ENCODE peak calls at places on chromosomes 7 and 10, in four cellular contexts. Y is left lung, A is PC-9, U is body of pancreas. M is an unnamed sample.

GRCh38 chr7:101690061-101690460 is 61.0 kb upstream of the MYL10 start:
- DNase-seq in Y (no peak), A (no peak), U (no peak), M (no peak)

GRCh38 chr10:117804470-117805011 is 242.2 kb downstream of the RAB11FIP2 start:
- DNase-seq in Y (no peak), A (no peak), U (no peak), M (no peak)

GRCh38 chr10:77290528-77291155 is 347.0 kb downstream of the KCNMA1 start:
- DNase-seq in Y (no peak), A (peak; percentile 39), U (no peak), M (no peak)

GRCh38 chr7:2478800-2479199 is 2.6 kb upstream of the GRIFIN start:
- DNase-seq in Y (peak; percentile 76), A (no peak), U (no peak), M (no peak)

GRCh38 chr7:13830604-13830915 is 158.9 kb downstream of the ETV1 start:
- DNase-seq in Y (no peak), A (no peak), U (no peak), M (no peak)

GRCh38 chr7:120677535-120677934 is 180.4 kb downstream of the TSPAN12 start:
- DNase-seq in Y (no peak), A (no peak), U (no peak), M (no peak)

GRCh38 chr7:68684246-68684850 is 913.9 kb upstream of the AUTS2 start:
- DNase-seq in Y (no peak), A (no peak), U (no peak), M (no peak)

GRCh38 chr7:20651960-20652544 is 36.6 kb downstream of the ABCB5 start:
- DNase-seq in Y (no peak), A (no peak), U (no peak), M (no peak)

GRCh38 chr10:87918254-87918859 is 54.9 kb downstream of the PTEN start:
- DNase-seq in Y (no peak), A (no peak), U (no peak), M (no peak)

GRCh38 chr7:1675036-1675671 is 5.1 kb downstream of the ELFN1 start:
- DNase-seq in Y (peak; percentile 76), A (no peak), U (peak; percentile 9), M (no peak)

GRCh38 chr10:26801274-26801673 is 59.5 kb downstream of the ABI1 start:
- DNase-seq in Y (no peak), A (no peak), U (no peak), M (no peak)

GRCh38 chr10:133167693-133168616 is 7.9 kb downstream of the KNDC1 start:
- DNase-seq in Y (peak; percentile 55), A (no peak), U (no peak), M (no peak)

GRCh38 chr7:157715938-157716280 is 379.1 kb downstream of the DNAJB6 start:
- DNase-seq in Y (no peak), A (no peak), U (no peak), M (no peak)

GRCh38 chr7:128352138-128352537 is 8.4 kb upstream of the RBM28 start:
- DNase-seq in Y (peak; percentile 89), A (no peak), U (peak; percentile 62), M (no peak)

GRCh38 chr10:116756277-116756676 is 13.9 kb upstream of the HSPA12A start:
- DNase-seq in Y (no peak), A (no peak), U (no peak), M (no peak)

GRCh38 chr10:132111871-132112341 is 46.2 kb downstream of the JAKMIP3 start:
- DNase-seq in Y (peak; percentile 77), A (no peak), U (no peak), M (no peak)

DNA sequence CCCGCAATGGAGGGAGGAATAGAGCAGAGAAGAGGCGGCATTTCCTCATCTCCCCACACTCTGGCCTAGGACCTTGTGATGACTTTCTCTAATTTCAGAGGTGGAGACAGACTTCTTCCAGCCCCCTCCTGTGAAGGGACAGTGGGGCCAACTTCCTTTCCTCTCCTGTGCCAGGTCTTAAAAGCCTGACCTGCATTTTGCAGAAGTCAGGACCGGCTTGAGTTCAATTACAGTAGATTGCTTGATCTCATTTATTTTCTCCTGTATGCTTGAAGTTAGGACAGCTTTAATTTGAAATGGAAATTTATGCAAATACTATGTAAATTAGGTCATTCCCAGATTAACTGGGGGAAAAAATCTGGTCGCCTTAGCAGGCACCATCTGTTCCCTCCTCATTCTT is 57.1 kb downstream of the SYPL1 start:
- DNase-seq in Y (no peak), A (no peak), U (no peak), M (no peak)
- TF ChIP-seq CTCF in Y (no peak), A (no peak), U (no peak), M (no peak)

DNA sequence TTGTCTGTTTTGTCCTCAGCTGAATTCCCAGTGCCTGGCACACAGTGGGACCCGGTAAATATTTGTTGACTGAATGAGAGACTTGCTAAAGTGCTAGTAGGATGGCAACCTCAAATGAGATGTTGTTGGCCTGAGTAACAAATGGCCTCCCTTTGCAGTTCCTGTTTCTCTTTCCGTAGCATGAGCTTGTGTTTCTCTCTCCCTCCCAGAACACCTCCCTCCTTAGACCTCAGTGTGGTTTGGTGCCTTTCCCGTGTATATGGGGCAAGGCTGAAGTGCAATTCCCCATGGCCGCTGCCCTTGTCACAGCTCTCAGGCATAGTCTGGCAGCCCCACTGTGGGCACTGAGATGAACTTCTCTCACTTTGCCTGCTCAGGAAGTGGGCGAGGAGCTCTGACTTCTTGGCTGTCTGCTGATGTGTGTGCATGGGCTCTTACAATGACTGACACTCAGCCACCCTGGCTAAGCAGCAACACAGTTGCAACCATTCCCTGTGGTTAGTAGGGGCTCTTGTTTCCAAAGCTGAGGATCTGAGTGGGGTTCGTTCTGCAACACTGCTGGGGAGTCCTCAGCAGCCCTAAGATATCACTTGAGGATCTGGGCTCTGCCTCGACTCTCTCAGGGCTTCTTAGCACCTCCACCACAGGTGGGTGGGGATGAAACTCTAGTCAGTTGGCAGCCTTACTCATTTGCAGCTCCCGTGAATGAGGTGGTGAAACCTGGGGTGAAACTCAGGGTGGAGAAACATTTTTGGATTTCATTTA is 136.1 kb downstream of the ICA1 start:
- DNase-seq in Y (no peak), A (no peak), U (no peak), M (no peak)
- H3K4me3 ChIP-seq in Y (no peak overlapping the region), A (no peak overlapping the region), U (no peak overlapping the region), M (no peak overlapping the region)

DNA sequence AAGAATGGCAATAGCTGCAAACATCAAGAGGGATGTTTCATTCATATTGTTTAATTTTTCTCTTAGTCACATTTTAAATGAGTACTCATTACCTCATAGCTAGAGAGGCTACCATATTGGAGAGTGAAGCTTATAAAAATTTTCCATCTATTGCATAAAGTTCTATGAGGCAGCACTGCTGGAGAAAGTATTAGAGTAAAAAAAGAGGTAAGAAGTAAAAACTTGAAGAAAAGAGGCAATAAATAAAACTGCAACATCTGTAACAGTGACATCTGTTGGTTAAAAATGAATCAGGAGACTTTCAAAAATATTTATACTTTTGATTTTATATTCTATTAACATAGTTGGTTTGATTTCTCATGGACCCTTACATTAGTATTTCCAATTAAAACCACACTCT is 284.5 kb upstream of the SEMA3D start:
- DNase-seq in Y (no peak), A (no peak), U (no peak), M (no peak)
- TF ChIP-seq CTCF in Y (no peak), A (no peak), U (no peak), M (no peak)

GRCh38 chr7:39609462-39610149 is 13.8 kb upstream of the RALA start:
- DNase-seq in Y (peak; percentile 85), A (no peak), U (no peak), M (no peak)
- H3K4me3 ChIP-seq in Y (peak overlapping the region; percentile 33), A (no peak overlapping the region), U (no peak overlapping the region), M (no peak overlapping the region)

DNA sequence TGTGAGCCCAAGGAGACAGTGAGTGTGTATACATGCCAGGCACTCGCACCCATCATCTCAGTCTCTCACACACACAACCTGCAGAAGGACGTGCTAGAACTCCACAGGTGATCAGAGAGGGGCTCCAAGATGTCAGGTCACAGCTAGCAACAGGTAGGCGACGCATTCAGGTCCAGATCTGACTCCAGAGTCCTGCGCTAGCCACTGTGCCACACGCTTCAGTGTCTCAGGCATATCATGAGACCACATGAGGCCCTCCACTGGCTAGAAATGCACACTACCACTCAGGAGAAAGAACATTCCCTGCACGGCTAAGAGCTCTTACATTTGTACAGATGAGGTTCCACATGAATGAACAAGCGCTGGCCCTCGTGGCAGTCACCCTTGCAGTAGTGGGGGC is 11.5 kb downstream of the AKR1B1 start:
- DNase-seq in Y (no peak), A (no peak), U (no peak), M (no peak)
- TF ChIP-seq CTCF in Y (no peak), A (no peak), U (no peak), M (no peak)

M was measured in LNCaP clone FGC.